ENCODE peak calls at places on chromosomes 7 and 10, in four cellular contexts. W is neuronal stem cell, X is H9, K is mesendoderm. Q is an unnamed sample.
A peak's percentile ranks its signal among the peaks of the same experiment; 100 is the strongest.

GRCh38 chr7:22452142-22452763 is 47.7 kb downstream of the STEAP1B start:
- DNase-seq in W (peak; percentile 48), X (peak; percentile 84), K (peak; percentile 85), Q (peak; percentile 14)

GRCh38 chr7:55957190-55957589 is 5.5 kb downstream of the MRPS17 start:
- DNase-seq in K (no peak), W (no peak), X (no peak), Q (no peak)

GRCh38 chr10:97543025-97543546 is 29.5 kb upstream of the ANKRD2 start:
- DNase-seq in K (peak; percentile 86), W (no peak), X (no peak), Q (peak; percentile 97)

GRCh38 chr10:132938472-132939329 is 3.7 kb downstream of the CFAP46 start:
- DNase-seq in K (peak; percentile 85), X (peak; percentile 87), W (peak; percentile 20), Q (no peak)

GRCh38 chr10:96188911-96189310 is 58.8 kb downstream of the ZNF518A start:
- DNase-seq in W (no peak), K (no peak), X (no peak), Q (no peak)

GRCh38 chr7:72038022-72038732 is 374.0 kb downstream of the CALN1 start:
- DNase-seq in K (no peak), X (no peak), W (no peak), Q (no peak)

GRCh38 chr7:158274404-158274811 is 313.2 kb downstream of the PTPRN2 start:
- DNase-seq in X (peak; percentile 24), K (no peak), W (no peak), Q (no peak)

GRCh38 chr10:5555881-5556280 is 31.1 kb downstream of the CALML3 start:
- DNase-seq in X (no peak), W (no peak), K (no peak), Q (no peak)

GRCh38 chr10:71945819-71946474 is 18.2 kb upstream of the CHST3 start:
- DNase-seq in K (peak; percentile 18), W (no peak), X (no peak), Q (no peak)

GRCh38 chr10:93458821-93459257 is 23.3 kb downstream of the MYOF start:
- DNase-seq in K (peak; percentile 99), W (no peak), X (peak; percentile 82), Q (peak; percentile 100)

GRCh38 chr10:61882621-61883375 is 18.7 kb upstream of the ARID5B start:
- DNase-seq in W (no peak), K (no peak), X (no peak), Q (no peak)

GRCh38 chr10:25502453-25502852 is 327.7 kb downstream of the GPR158 start:
- DNase-seq in W (no peak), X (no peak), K (no peak), Q (no peak)

GRCh38 chr10:114489521-114490310 is 85.4 kb upstream of the AFAP1L2 start:
- DNase-seq in W (peak; percentile 63), K (peak; percentile 62), X (peak; percentile 75), Q (no peak)

GRCh38 chr10:114492351-114493037 is 88.2 kb upstream of the AFAP1L2 start:
- DNase-seq in K (peak; percentile 33), W (no peak), X (no peak), Q (no peak)

GRCh38 chr10:114495303-114495702 is 91.0 kb upstream of the AFAP1L2 start:
- DNase-seq in K (no peak), X (no peak), W (no peak), Q (no peak)

GRCh38 chr10:114491419-114491818 is 87.1 kb upstream of the AFAP1L2 start:
- DNase-seq in K (no peak), W (no peak), X (no peak), Q (no peak)

DNA sequence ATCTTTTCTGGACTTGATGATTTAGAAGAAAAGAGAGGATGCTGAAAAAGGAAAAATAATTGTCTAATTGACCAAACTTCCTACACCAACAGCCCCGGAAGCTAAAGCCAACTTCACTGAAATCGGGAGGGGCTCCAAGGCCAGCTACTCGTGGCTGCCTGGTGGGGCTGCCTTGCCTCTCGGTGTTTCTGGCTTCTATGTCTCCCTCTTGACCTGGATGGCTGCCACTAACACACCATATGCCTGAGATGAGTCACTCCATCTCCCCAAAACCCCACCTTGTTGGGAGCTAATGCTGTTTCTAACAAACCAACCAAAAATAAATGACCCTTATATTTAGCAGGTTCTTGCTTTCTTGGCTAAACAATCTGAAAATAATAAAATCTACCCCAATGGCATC is 87.6 kb upstream of the AFAP1L2 start:
- DNase-seq in W (no peak), X (no peak), K (no peak), Q (no peak)
- H2BK5ac ChIP-seq in W (no peak overlapping the region), X (no peak overlapping the region), K (no peak overlapping the region), Q (no peak overlapping the region)

GRCh38 chr7:100859856-100860255 is 7.3 kb upstream of the TRIP6 start:
- DNase-seq in W (no peak), K (peak; percentile 21), X (no peak), Q (no peak)

GRCh38 chr7:100854146-100854895 is 1.8 kb downstream of the SLC12A9 start:
- DNase-seq in W (no peak), K (no peak), X (no peak), Q (no peak)

GRCh38 chr7:100860702-100861615 is 6.2 kb upstream of the TRIP6 start:
- DNase-seq in X (no peak), K (no peak), W (no peak), Q (no peak)

GRCh38 chr7:100855515-100855914 is 3.0 kb downstream of the SLC12A9 start:
- DNase-seq in W (no peak), K (no peak), X (no peak), Q (no peak)

GRCh38 chr7:100856871-100857282 is 4.4 kb downstream of the SLC12A9 start:
- DNase-seq in K (peak; percentile 67), X (no peak), W (no peak), Q (no peak)
- H3K23ac ChIP-seq in K (no peak overlapping the region), X (no peak overlapping the region), W (no peak overlapping the region), Q (no peak overlapping the region)

GRCh38 chr10:22716943-22717342 is 2.6 kb upstream of the PIP4K2A start:
- DNase-seq in X (no peak), K (no peak), W (no peak), Q (no peak)

GRCh38 chr10:22720667-22721066 is 6.3 kb upstream of the PIP4K2A start:
- DNase-seq in W (no peak), K (no peak), X (no peak), Q (no peak)

GRCh38 chr10:22717728-22718127 is 3.4 kb upstream of the PIP4K2A start:
- DNase-seq in X (no peak), W (no peak), K (no peak), Q (no peak)

GRCh38 chr10:22722770-22723169 is 8.4 kb upstream of the PIP4K2A start:
- DNase-seq in W (no peak), K (no peak), X (no peak), Q (no peak)

GRCh38 chr10:22719406-22720042 is 5.1 kb upstream of the PIP4K2A start:
- DNase-seq in W (no peak), K (no peak), X (no peak), Q (no peak)
- H2BK5ac ChIP-seq in W (no peak overlapping the region), K (no peak overlapping the region), X (no peak overlapping the region), Q (no peak overlapping the region)

DNA sequence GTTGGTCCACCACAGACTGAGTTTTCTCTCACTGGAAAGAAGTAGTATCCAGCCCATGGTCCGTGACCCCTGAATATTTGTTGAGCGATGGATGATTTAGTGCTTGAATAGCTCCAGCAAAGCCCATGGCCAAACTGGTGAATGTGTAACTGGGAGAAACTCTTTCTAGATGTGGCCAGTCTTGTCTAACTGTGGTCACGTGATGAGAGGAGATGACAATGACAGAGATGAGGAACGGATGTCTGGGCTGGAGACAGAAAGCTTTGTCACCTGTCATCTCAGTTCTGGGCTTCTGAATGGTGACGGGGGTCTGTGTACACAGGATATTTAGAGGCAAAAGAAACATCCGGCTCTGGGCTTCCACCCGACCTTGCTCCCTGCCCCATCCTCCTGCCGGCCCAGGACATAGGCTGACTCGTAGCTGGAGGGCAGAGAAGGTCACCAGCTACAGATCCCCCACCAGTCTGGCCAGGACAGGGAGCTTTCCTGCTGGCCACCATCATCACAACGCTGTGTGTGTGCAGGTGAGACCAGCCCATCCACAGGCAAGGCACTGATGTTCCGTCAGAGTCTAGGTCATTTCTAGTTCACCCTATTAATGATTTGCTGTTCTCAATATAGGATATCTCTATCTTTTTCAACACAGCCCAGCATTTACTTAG is 152.5 kb upstream of the TNS3 start:
- DNase-seq in X (no peak), K (no peak), W (no peak), Q (no peak)
- H3K23ac ChIP-seq in X (no peak overlapping the region), K (no peak overlapping the region), W (peak overlapping the region; percentile 65), Q (no peak overlapping the region)

DNA sequence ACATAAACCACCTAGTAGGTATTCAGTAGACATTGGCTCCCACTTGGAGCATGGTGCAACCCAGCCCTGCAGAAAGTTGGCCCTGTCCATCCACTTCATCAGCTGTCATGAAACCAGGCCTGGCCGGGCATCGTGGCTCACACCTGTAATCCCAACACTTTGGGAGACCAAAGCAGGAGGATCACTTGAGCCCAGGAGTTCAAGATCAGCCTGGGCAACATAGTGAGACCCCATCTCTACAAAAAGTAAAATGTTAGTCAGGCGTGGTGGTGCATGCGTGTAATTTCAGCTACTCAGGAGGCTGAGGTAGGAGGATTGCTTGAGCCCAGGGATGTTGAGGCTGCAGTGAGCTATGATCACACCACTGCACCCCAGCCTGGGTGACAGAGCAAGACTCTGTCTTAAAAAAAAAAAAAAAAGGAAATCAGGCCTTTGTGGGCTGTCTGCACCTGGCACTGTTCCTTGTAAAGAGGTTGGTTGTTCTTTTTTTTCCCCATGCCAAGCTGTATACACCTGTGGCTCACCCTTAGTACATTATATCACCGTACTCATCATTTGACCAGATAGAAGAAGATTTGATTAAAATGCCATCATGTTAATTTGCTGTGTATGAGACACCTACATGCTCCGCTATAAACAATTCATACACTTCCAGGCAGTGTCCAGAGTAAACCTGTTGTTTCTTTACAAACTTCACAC is 45.4 kb upstream of the GRID1 start:
- DNase-seq in K (no peak), W (no peak), X (no peak), Q (no peak)
- H2BK5ac ChIP-seq in K (no peak overlapping the region), W (no peak overlapping the region), X (no peak overlapping the region), Q (no peak overlapping the region)